ENCODE peak calls at places on chromosomes 11 and 22, in ten cellular contexts. Q is Peyer's patch; G is neural progenitor cell; H is psoas muscle; C is CD8-positive, alpha-beta memory T cell; I is IMR-90; A is mammary epithelial cell; Z is tibial artery; O is spleen; S is pancreas. T is an unnamed sample.
A peak's percentile ranks its signal among the peaks of the same experiment; 100 is the strongest.

GRCh38 chr11:68411501-68411991 is 49.0 kb upstream of the PPP6R3 start:
- DNase-seq in Q (peak; percentile 72), G (no peak), H (peak; percentile 92), C (no peak), I (no peak), A (no peak), Z (no peak), O (no peak), S (no peak), T (no peak)

GRCh38 chr11:1102221-1102971 is 27.7 kb downstream of the MUC2 start:
- DNase-seq in Q (no peak), G (no peak), H (peak; percentile 40), C (no peak), I (no peak), A (no peak), Z (no peak), O (peak; percentile 62), S (peak; percentile 23), T (no peak)

GRCh38 chr11:10109836-10110235 is 184.2 kb downstream of the SBF2 start:
- DNase-seq in Q (no peak), G (no peak), H (no peak), C (no peak), I (peak; percentile 83), A (no peak), Z (no peak), O (no peak), S (no peak), T (no peak)

GRCh38 chr11:22807391-22807790 is 22.2 kb downstream of the SVIP start:
- DNase-seq in Q (no peak), G (no peak), H (no peak), C (no peak), I (no peak), A (no peak), Z (no peak), O (no peak), S (no peak), T (no peak)

GRCh38 chr11:36056160-36056751 is 112.4 kb downstream of the LDLRAD3 start:
- DNase-seq in Q (no peak), G (peak; percentile 66), H (no peak), C (no peak), I (peak; percentile 40), A (peak; percentile 24), Z (no peak), O (no peak), S (peak; percentile 45), T (peak; percentile 39)

GRCh38 chr11:69630009-69630870 is 10.7 kb upstream of the CCND1 start:
- DNase-seq in Q (no peak), G (no peak), H (no peak), C (no peak), I (no peak), A (no peak), Z (no peak), O (no peak), S (no peak), T (peak; percentile 87)

GRCh38 chr22:38943882-38944281 is 13.5 kb upstream of the APOBEC3A start:
- DNase-seq in Q (no peak), G (no peak), H (no peak), C (no peak), I (no peak), A (no peak), Z (no peak), O (no peak), S (no peak), T (no peak)

GRCh38 chr11:1548221-1549070 is 23.6 kb downstream of the DUSP8 start:
- DNase-seq in Q (peak; percentile 80), G (peak; percentile 56), H (peak; percentile 89), C (no peak), I (peak; percentile 42), A (peak; percentile 35), Z (peak; percentile 78), O (no peak), S (peak; percentile 86), T (peak; percentile 93)

GRCh38 chr11:44749160-44749559 is 22.4 kb downstream of the TSPAN18 start:
- DNase-seq in Q (no peak), G (no peak), H (no peak), C (no peak), I (no peak), A (no peak), Z (no peak), O (no peak), S (no peak), T (no peak)

GRCh38 chr22:19554834-19555404 is 30.7 kb upstream of the CLDN5 start:
- DNase-seq in Q (peak; percentile 40), G (peak; percentile 75), H (no peak), C (no peak), I (peak; percentile 35), A (peak; percentile 49), Z (no peak), O (no peak), S (no peak), T (peak; percentile 84)

GRCh38 chr11:46723359-46723680 is 4.3 kb downstream of the F2 start:
- DNase-seq in Q (no peak), G (no peak), H (no peak), C (no peak), I (no peak), A (no peak), Z (no peak), O (no peak), S (no peak), T (peak; percentile 48)

GRCh38 chr11:100991541-100991940 is 138.1 kb downstream of the PGR start:
- DNase-seq in Q (no peak), G (no peak), H (no peak), C (no peak), I (peak; percentile 44), A (peak; percentile 47), Z (no peak), O (no peak), S (no peak), T (no peak)

GRCh38 chr11:110992481-110992880 is 253.0 kb upstream of the POU2AF2 start:
- DNase-seq in Q (no peak), G (no peak), H (no peak), C (no peak), I (no peak), A (no peak), Z (no peak), O (no peak), S (no peak), T (no peak)

GRCh38 chr11:110990316-110990715 is 255.2 kb upstream of the POU2AF2 start:
- DNase-seq in Q (no peak), G (no peak), H (no peak), C (no peak), I (peak; percentile 38), A (no peak), Z (no peak), O (no peak), S (no peak), T (no peak)

GRCh38 chr11:110988731-110989130 is 256.8 kb upstream of the POU2AF2 start:
- DNase-seq in Q (no peak), G (no peak), H (no peak), C (no peak), I (no peak), A (no peak), Z (no peak), O (no peak), S (no peak), T (no peak)

GRCh38 chr11:110989734-110990133 is 255.8 kb upstream of the POU2AF2 start:
- DNase-seq in Q (peak; percentile 47), G (no peak), H (no peak), C (no peak), I (peak; percentile 90), A (peak; percentile 14), Z (peak; percentile 67), O (no peak), S (no peak), T (no peak)

DNA sequence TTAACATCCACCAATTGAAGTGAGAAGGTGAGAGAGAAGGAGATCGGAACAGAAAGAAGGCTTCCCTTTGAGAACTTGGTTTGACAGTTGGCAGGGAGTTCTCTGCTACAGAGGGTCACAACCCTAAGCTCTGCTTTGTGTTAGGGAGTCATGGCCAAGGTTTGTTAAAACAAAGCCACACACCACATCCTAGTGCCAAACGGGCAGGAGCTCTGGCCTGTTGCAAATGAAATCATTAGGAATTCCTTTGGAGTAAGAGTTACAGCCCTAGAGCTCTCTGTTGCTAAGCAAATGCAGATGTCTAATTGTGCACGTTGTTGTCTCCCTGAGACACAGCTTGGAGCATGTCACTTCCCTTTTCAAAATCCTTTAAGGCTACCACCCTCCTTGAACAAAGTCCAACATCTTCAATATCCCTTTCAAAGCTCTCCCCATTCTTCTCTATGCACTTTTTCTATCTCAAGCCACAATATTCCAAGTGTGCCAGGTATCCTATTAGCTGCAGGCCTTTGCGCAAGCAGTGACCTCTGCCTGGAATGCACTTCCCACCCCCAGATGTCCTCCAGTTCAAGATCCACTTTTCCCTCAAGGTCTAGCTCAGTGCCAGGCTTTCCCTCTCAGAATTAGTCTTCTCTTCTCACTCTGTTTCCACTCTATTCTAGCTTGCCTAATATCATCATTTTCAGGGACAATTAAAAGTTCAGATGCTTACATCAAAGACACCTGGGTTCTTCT is 253.7 kb upstream of the POU2AF2 start:
- DNase-seq in Q (no peak), G (no peak), H (peak; percentile 68), C (no peak), I (no peak), A (no peak), Z (peak; percentile 24), O (no peak), S (no peak), T (no peak)
- H3K27me3 ChIP-seq in Q (no peaks in the 10 kb centered on the region), G (no peaks in the 10 kb centered on the region), H (no peaks in the 10 kb centered on the region), C (no peaks in the 10 kb centered on the region), I (no peaks in the 10 kb centered on the region), A (no peaks in the 10 kb centered on the region), Z (no peaks in the 10 kb centered on the region), O (no peaks in the 10 kb centered on the region), S (no peaks in the 10 kb centered on the region), T (no peaks in the 10 kb centered on the region)

DNA sequence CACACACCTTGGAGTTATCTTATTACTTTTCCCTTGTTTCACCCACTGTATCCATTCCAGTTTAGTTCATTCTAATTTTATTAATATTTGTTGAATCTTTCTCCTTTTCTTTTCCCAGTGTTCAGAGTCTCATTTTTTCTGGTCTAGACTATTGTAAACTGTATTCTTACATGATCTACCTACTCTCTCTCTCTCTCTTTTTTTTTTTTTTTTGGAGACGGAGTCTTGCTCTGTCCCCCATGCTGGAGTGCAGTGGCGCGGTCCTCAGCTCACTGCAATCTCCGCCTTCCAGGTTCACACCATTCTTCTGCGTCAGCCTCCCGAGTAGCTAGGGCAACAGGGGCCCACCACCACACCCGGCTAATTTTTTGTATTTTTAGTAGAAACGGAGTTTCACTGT is 2.1 kb downstream of the ANKRD42 start:
- DNase-seq in Q (no peak), G (no peak), H (no peak), C (no peak), I (no peak), A (no peak), Z (no peak), O (no peak), S (no peak), T (no peak)
- H3K4me3 ChIP-seq in Q (no peak overlapping the region), G (no peak overlapping the region), H (peak overlapping the region; percentile 86), C (no peak overlapping the region), I (peak overlapping the region; percentile 85), A (no peak overlapping the region), Z (peak overlapping the region; percentile 75), O (no peak overlapping the region), S (no peak overlapping the region), T (no peak overlapping the region)

GRCh38 chr22:30934053-30934452 is 34.5 kb downstream of the MORC2 start:
- DNase-seq in Q (no peak), G (no peak), H (no peak), C (no peak), I (no peak), A (no peak), Z (no peak), O (no peak), S (no peak), T (no peak)
- H3K36me3 ChIP-seq in Q (no peaks in the 10 kb centered on the region), G (peaks cover 12% of the 10 kb centered on the region), H (peaks cover 18% of the 10 kb centered on the region), C (peaks cover 86% of the 10 kb centered on the region), I (peaks cover 80% of the 10 kb centered on the region), A (peaks cover 16% of the 10 kb centered on the region), Z (peaks cover 99% of the 10 kb centered on the region), O (peaks cover 100% of the 10 kb centered on the region), S (peaks cover 74% of the 10 kb centered on the region), T (peaks cover 68% of the 10 kb centered on the region)

GRCh38 chr11:31808721-31809542 is 2.2 kb downstream of the PAX6 start:
- DNase-seq in Q (no peak), G (peak; percentile 22), H (no peak), C (no peak), I (no peak), A (no peak), Z (no peak), O (no peak), S (no peak), T (peak; percentile 51)
- H3K27me3 ChIP-seq in Q (peaks cover 92% of the 10 kb centered on the region), G (peaks cover 79% of the 10 kb centered on the region), H (peaks cover 72% of the 10 kb centered on the region), C (peaks cover 85% of the 10 kb centered on the region), I (peaks cover 99% of the 10 kb centered on the region), A (peaks cover 83% of the 10 kb centered on the region), Z (peaks cover 100% of the 10 kb centered on the region), O (peaks cover 99% of the 10 kb centered on the region), S (peaks cover 81% of the 10 kb centered on the region), T (peaks cover 95% of the 10 kb centered on the region)